ENCODE peak calls at places on chromosomes 4 and X, in nine cellular contexts. M is fibroblast of lung, L is HCT116, G is pancreas, E is adipocyte, R is upper lobe of right lung, I is astrocyte, D is hepatocyte, P is heart right ventricle. T is an unnamed sample. For H3K36me3, H3K4me1 and H3K27me3, the result is how much of the 10 kb centered on the place peaks cover.

GRCh38 chrX:153669901-153670731 is 3.5 kb downstream of the PNCK start:
- DNase-seq in D (peak), R (no peak), E (no peak), M (no peak), L (no peak), I (no peak), P (no peak), G (no peak), T (no peak)

GRCh38 chr4:172134536-172134935 is 321.3 kb downstream of the GALNTL6 start:
- DNase-seq in L (no peak), P (no peak), E (no peak), D (no peak), R (no peak), I (peak), M (peak), G (no peak), T (no peak)

GRCh38 chr4:152348670-152349069 is 187.2 kb downstream of the FBXW7 start:
- DNase-seq in D (no peak), P (no peak), M (peak), I (no peak), L (no peak), R (no peak), G (no peak), E (no peak), T (peak)

GRCh38 chrX:11953615-11954014 is 184.7 kb upstream of the FRMPD4 start:
- DNase-seq in P (no peak), E (peak), D (peak), L (no peak), G (no peak), I (peak), M (peak), R (no peak), T (no peak)

GRCh38 chr4:169807934-169808333 is 50.2 kb upstream of the HPF1 start:
- DNase-seq in P (no peak), L (no peak), D (no peak), R (no peak), I (no peak), E (no peak), G (no peak), M (no peak), T (no peak)

GRCh38 chr4:108060164-108060563 is 70.5 kb downstream of the HADH start:
- DNase-seq in D (peak), I (peak), E (peak), P (no peak), L (peak), M (peak), R (no peak), G (no peak), T (peak)

GRCh38 chr4:171983935-171984805 is 171.0 kb downstream of the GALNTL6 start:
- DNase-seq in R (no peak), G (no peak), P (no peak), M (peak), E (no peak), D (peak), I (no peak), L (no peak), T (no peak)

GRCh38 chr4:20254517-20255250 is 3.0 kb downstream of the SLIT2 start:
- DNase-seq in E (peak), G (peak), M (peak), I (peak), R (peak), D (peak), P (peak), L (no peak), T (peak)

GRCh38 chr4:8148785-8149435 is 9.7 kb downstream of the ABLIM2 start:
- DNase-seq in L (no peak), E (no peak), G (peak), D (no peak), I (no peak), R (no peak), M (no peak), P (peak), T (no peak)

GRCh38 chr4:74451214-74451661 is 6.3 kb downstream of the AREG start:
- DNase-seq in I (peak), R (no peak), E (peak), L (no peak), M (peak), D (no peak), G (no peak), P (no peak), T (no peak)

GRCh38 chr4:20422398-20422797 is 170.7 kb downstream of the SLIT2 start:
- DNase-seq in M (peak), G (peak), D (peak), L (peak), P (no peak), R (no peak), E (peak), I (peak), T (peak)

GRCh38 chrX:12013220-12013619 is 125.1 kb upstream of the FRMPD4 start:
- DNase-seq in M (peak), G (no peak), P (no peak), R (no peak), L (no peak), E (peak), I (peak), D (no peak), T (peak)

GRCh38 chrX:103554687-103555417 is 30.5 kb upstream of the TCEAL4 start:
- DNase-seq in I (peak), P (peak), L (no peak), E (peak), D (peak), R (no peak), M (peak), G (no peak), T (no peak)

GRCh38 chr4:164572877-164573279 is 181.1 kb upstream of the SMIM31 start:
- DNase-seq in M (peak), I (peak), L (peak), R (no peak), G (no peak), D (no peak), P (no peak), E (no peak), T (peak)

GRCh38 chr4:10082047-10082446 is 34.6 kb downstream of the WDR1 start:
- DNase-seq in E (no peak), G (peak), R (peak), M (no peak), I (no peak), L (no peak), P (no peak), D (no peak), T (no peak)

GRCh38 chrX:19810809-19811208 is 76.6 kb downstream of the SH3KBP1 start:
- DNase-seq in M (no peak), I (no peak), D (no peak), P (no peak), R (no peak), L (no peak), E (peak), G (no peak), T (peak)

GRCh38 chr4:10783351-10783750 is 98.8 kb upstream of the CLNK start:
- DNase-seq in R (no peak), E (peak), G (no peak), L (no peak), I (peak), P (no peak), M (peak), D (peak), T (no peak)

GRCh38 chr4:11463707-11464106 is 35.0 kb upstream of the HS3ST1 start:
- DNase-seq in P (no peak), G (no peak), D (no peak), L (no peak), R (no peak), E (no peak), M (no peak), I (no peak), T (no peak)

GRCh38 chr4:137432431-137432830 is 99.9 kb downstream of the PCDH18 start:
- DNase-seq in M (no peak), E (peak), R (no peak), L (no peak), G (no peak), P (no peak), D (no peak), I (no peak), T (no peak)

GRCh38 chr4:104964387-104965175 is 182.1 kb upstream of the TET2 start:
- DNase-seq in D (no peak), L (no peak), R (no peak), I (no peak), G (no peak), P (peak), M (no peak), E (no peak), T (no peak)

DNA sequence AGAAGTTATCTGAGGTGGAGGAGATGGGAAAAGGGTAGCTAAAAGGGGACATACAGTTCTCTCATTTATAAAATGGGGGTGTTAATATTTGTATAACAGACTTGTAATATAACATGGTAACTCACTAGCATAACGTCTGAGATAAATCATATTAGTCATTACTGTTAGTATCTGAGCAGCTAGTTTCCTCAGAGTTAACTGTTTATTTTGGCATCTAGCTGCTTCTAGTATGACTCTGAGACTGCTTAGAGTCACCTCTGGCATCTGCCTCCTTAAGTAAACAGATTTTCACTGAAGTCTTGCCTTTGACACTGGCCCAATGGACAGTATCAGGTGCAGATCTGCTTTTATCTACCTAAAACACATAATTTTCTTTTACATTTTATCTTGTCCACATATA is 58.1 kb downstream of the SLC30A9 start:
- DNase-seq in I (peak), M (peak), E (peak), L (no peak), D (no peak), R (no peak), G (no peak), P (no peak), T (no peak)
- H3K36me3 ChIP-seq in I (under half), M (under half), E (under half), L (under half), D (under half), R (under half), G (under half), P (half or more), T (under half)

DNA sequence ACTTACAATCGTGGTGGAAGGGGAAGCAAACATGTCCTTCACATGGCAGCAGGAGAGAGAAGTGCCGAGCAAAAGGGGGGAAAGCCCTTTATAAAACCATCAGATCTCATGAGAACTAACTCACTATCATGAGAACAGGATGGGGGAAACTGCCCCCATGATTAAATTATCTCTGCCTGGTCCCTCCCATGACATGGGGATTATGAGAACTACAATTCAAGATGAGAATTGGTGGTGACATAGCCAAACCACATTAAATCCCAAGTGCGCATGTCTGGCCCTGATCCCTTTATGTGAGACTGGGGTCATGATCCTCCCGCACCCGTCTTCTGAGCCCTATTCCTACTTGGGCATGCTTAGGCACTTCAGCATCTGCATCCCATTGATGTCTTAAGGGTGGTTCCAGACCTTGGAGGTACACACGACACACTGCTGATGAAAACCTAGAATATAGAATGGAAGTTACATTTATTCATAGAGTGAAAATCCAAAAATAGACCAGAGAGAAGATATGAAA is 116.0 kb downstream of the PTTG2 start:
- DNase-seq in M (no peak), R (no peak), P (no peak), I (no peak), L (no peak), D (no peak), E (no peak), G (no peak), T (no peak)
- H3K4me1 ChIP-seq in M (under half), R (under half), P (under half), I (under half), L (under half), D (under half), E (half or more), G (under half), T (under half)

DNA sequence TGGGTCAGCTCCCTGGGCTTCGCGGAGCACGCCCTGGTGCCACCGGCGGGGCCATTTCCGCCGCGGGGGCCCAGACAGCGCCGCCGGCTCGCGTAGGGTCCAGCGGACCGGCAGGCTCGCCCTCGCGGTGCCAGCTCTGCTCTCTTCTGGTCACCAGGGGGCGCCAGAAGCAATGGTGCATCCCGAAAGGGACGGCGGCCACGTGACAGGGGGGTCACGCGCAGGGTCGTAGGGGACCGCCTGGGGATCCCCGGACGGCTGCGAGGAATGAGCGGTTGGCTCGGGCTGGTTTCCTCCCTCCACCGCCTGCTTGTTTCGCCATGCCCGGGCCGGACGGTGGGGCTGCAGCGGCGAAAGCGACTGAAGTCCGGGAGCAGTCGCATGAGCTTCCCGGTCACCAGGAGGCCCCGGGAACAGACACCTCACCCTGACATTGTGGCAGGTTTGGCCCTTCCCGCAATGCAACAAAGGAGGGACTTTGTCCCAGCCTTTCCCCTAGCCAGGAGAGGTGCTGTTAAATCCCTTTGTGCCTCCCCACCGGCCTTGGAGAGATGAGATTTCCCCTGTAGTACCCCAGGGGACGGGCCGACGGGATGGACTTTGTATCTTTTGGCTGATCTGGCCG is 15.8 kb downstream of the ZCCHC12 start:
- DNase-seq in L (peak), E (peak), D (peak), G (peak), M (peak), I (no peak), P (peak), R (peak), T (peak)
- H3K27me3 ChIP-seq in L (under half), E (under half), D (under half), G (under half), M (under half), I (under half), P (under half), R (under half), T (under half)

GRCh38 chr4:118741456-118741855 is 56.3 kb downstream of the METTL14 start:
- DNase-seq in L (no peak), G (no peak), E (no peak), M (no peak), P (no peak), I (no peak), R (no peak), D (no peak), T (no peak)
- H3K36me3 ChIP-seq in L (under half), G (under half), E (half or more), M (under half), P (half or more), I (half or more), R (half or more), D (under half), T (under half)

DNA sequence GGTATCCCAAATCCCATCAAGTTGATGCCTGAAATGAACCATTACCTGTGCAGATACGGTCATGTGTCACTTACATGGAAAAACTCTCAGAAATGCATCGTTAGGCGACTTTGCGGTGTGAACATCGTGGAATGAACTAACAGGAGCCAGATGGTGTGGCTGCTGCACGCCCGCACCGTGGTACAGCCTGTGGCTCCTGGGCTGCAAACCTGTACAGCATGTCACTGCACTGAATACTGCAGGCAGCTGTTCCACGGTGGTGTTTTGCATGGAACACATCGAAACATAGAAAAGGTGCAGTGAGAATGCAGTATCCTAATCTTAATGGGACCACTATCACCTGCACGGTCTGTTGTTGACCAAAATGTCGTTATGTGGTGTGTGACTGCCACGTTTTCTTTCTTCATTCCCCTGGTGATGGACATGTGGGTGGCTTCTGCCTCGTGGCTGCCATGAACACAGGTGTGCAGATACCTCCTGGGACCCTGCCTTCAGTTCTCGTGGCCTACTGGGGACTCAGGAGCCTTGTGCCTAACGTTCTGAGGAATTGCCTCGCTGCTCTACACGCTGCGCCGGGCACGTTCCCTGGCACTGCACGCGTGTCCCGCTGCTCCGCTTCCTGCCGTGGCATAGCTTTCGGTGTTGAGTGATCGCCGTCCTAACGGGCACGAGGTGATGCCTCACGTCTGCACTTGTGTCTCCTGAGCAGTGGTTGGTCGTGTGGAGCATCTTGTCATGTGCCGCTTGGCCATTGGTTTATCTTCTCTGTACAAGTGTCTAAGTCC is 18.5 kb downstream of the MAEA start:
- DNase-seq in M (no peak), I (no peak), G (no peak), P (no peak), D (no peak), R (no peak), L (no peak), E (no peak), T (no peak)
- H3K4me1 ChIP-seq in M (under half), I (under half), G (under half), P (under half), D (under half), R (under half), L (under half), E (under half), T (under half)

GRCh38 chr4:4397441-4397819 is 10.5 kb downstream of the NSG1 start:
- DNase-seq in P (no peak), L (no peak), D (no peak), I (no peak), E (no peak), M (no peak), R (no peak), G (no peak), T (no peak)
- H3K27me3 ChIP-seq in P (under half), L (under half), D (under half), I (under half), E (half or more), M (under half), R (under half), G (under half), T (under half)